ENCODE peak calls at places on chromosomes 7 and 10, in ten cellular contexts. X is stimulated activated CD4-positive, alpha-beta T cell treated with anti-CD3 and anti-CD28 coated beads, Interleukin-4, amount 100 ng/mL, for 48 hours; V is GM04503; U is activated CD8-positive, alpha-beta T cell treated with anti-CD3 and anti-CD28 coated beads, Interleukin-2, amount 10 ng/mL, durations not matched to agents 7 days and 5 days; I is activated naive CD8-positive, alpha-beta T cell treated with anti-CD3 and anti-CD28 coated beads for 36 hours; T is RPMI7951; R is occipital lobe; Z is GM23338; N is stimulated activated effector memory CD8-positive, alpha-beta T cell treated with anti-CD3 and anti-CD28 coated beads, Interleukin-12 subunit alpha, Interleukin-12 subunit beta, amount 100 ng/mL, for 72 hours; O is GM06990. P is an unnamed sample.

GRCh38 chr10:102628451-102628911 is 15.8 kb upstream of the TRIM8 start:
- DNase-seq in V (no peak), X (no peak), T (peak), O (no peak), I (no peak), N (no peak), U (no peak), R (peak), Z (no peak), P (no peak)

GRCh38 chr10:110824152-110824441 is 47.6 kb upstream of the PDCD4 start:
- DNase-seq in X (no peak), U (no peak), I (no peak), O (no peak), V (no peak), R (no peak), T (no peak), N (no peak), Z (no peak), P (no peak)

GRCh38 chr10:103276941-103277712 is at the start of gene INA:
- DNase-seq in I (peak), Z (peak), X (peak), O (peak), N (peak), V (no peak), T (peak), U (peak), R (peak), P (no peak)

GRCh38 chr7:144086730-144087129 is 652 bp downstream of the OR2A12 start:
- DNase-seq in I (no peak), X (no peak), R (no peak), U (no peak), N (no peak), V (no peak), O (no peak), Z (no peak), T (no peak), P (no peak)

GRCh38 chr10:26931223-26931622 is 70.5 kb upstream of the ABI1 start:
- DNase-seq in I (peak), U (peak), N (no peak), X (no peak), V (no peak), R (no peak), Z (peak), T (peak), O (peak), P (no peak)

GRCh38 chr7:40493609-40494041 is 358.8 kb downstream of the SUGCT start:
- DNase-seq in V (peak), X (no peak), T (peak), U (no peak), R (no peak), I (no peak), O (no peak), Z (no peak), N (no peak), P (no peak)

GRCh38 chr10:70586348-70586930 is 16.1 kb downstream of the PRF1 start:
- DNase-seq in N (no peak), R (no peak), X (no peak), T (no peak), I (no peak), U (no peak), O (no peak), V (no peak), Z (no peak), P (no peak)

GRCh38 chr7:81769891-81770818 is at the start of gene HGF:
- DNase-seq in I (no peak), R (peak), N (no peak), O (no peak), V (peak), Z (peak), X (no peak), U (no peak), T (peak), P (no peak)

GRCh38 chr7:72020301-72020700 is 391.8 kb downstream of the CALN1 start:
- DNase-seq in N (no peak), V (no peak), R (no peak), U (no peak), X (no peak), T (no peak), I (no peak), O (no peak), Z (no peak), P (no peak)

GRCh38 chr10:123301077-123301875 is 147.1 kb downstream of the BUB3 start:
- DNase-seq in O (peak), U (no peak), X (no peak), V (no peak), R (peak), T (peak), N (no peak), I (no peak), Z (no peak), P (no peak)

GRCh38 chr10:124605001-124605370 is 139.2 kb downstream of the FAM53B start:
- DNase-seq in T (no peak), N (no peak), X (no peak), U (no peak), Z (no peak), R (peak), I (no peak), V (no peak), O (no peak), P (no peak)

GRCh38 chr10:66773418-66773817 is 152.4 kb upstream of the LRRTM3 start:
- DNase-seq in R (no peak), O (no peak), T (no peak), Z (no peak), N (no peak), V (no peak), U (no peak), I (no peak), X (no peak), P (no peak)

GRCh38 chr7:516606-517456 is 2.8 kb downstream of the PDGFA start:
- DNase-seq in Z (peak), T (peak), X (no peak), V (no peak), I (peak), U (no peak), N (peak), R (peak), O (no peak), P (no peak)

GRCh38 chr7:122847871-122848473 is 38.3 kb downstream of the CADPS2 start:
- DNase-seq in Z (peak), U (no peak), N (no peak), R (no peak), T (no peak), O (no peak), V (no peak), I (no peak), X (no peak), P (no peak)

GRCh38 chr7:139889186-139889871 is 60.3 kb downstream of the TBXAS1 start:
- DNase-seq in X (no peak), U (peak), I (no peak), O (no peak), V (peak), R (no peak), T (peak), Z (no peak), N (no peak), P (no peak)

GRCh38 chr7:151422212-151422611 is 12.4 kb upstream of the WDR86 start:
- DNase-seq in R (no peak), V (no peak), Z (no peak), X (no peak), N (no peak), U (no peak), I (no peak), O (no peak), T (no peak), P (no peak)

GRCh38 chr10:82910301-82910700 is 1035.3 kb downstream of the NRG3 start:
- DNase-seq in X (no peak), T (peak), U (no peak), Z (no peak), R (no peak), V (no peak), N (no peak), I (no peak), O (no peak), P (no peak)

GRCh38 chr10:93352638-93353383 is 129.3 kb downstream of the MYOF start:
- DNase-seq in I (no peak), U (no peak), O (no peak), R (no peak), X (no peak), Z (peak), T (peak), N (no peak), V (no peak), P (no peak)

GRCh38 chr10:24756283-24756682 is 32.6 kb upstream of the ARHGAP21 start:
- DNase-seq in I (no peak), T (no peak), Z (no peak), O (no peak), U (no peak), X (no peak), N (no peak), V (no peak), R (no peak), P (no peak)

GRCh38 chr7:41907444-41907843 is 204.6 kb upstream of the INHBA start:
- DNase-seq in X (no peak), U (no peak), R (no peak), Z (no peak), N (no peak), I (no peak), V (no peak), O (no peak), T (no peak), P (no peak)

GRCh38 chr7:94059747-94060146 is 55.6 kb upstream of the BET1 start:
- DNase-seq in O (no peak), T (peak), X (no peak), U (no peak), N (no peak), I (no peak), Z (no peak), R (no peak), V (peak), P (no peak)